ENCODE peak calls at places on chromosomes 7 and 10, in seven cellular contexts. S is mucosa of gallbladder; A is NCI-H1694 treated with DMSO at 0.1 percent for 48 hours; D is NCI-H2107; Y is ELR; L is activated naive CD8-positive, alpha-beta T cell treated with anti-CD3 and anti-CD28 coated beads, Interleukin-2, amount 50 U/mL, for 24 hours; W is neural progenitor cell. J is an unnamed sample.

GRCh38 chr10:86673827-86674581 is 5.7 kb downstream of the LDB3 start:
- DNase-seq in S (no peak), A (peak), D (no peak), Y (no peak), L (no peak), W (peak), J (no peak)

GRCh38 chr7:157271991-157272324 is 64.8 kb upstream of the DNAJB6 start:
- DNase-seq in S (peak), A (no peak), D (peak), Y (peak), L (no peak), W (no peak), J (no peak)

GRCh38 chr10:99708428-99709010 is 23.4 kb downstream of the COX15 start:
- DNase-seq in S (no peak), A (no peak), D (no peak), Y (no peak), L (no peak), W (no peak), J (no peak)

GRCh38 chr10:69768386-69768785 is 33.3 kb upstream of the COL13A1 start:
- DNase-seq in S (no peak), A (no peak), D (no peak), Y (no peak), L (no peak), W (no peak), J (no peak)

GRCh38 chr7:99437946-99438572 is 539 bp downstream of the PTCD1 start:
- DNase-seq in S (no peak), A (no peak), D (no peak), Y (peak), L (no peak), W (no peak), J (no peak)

GRCh38 chr7:140478361-140479061 is 794 bp downstream of the MKRN1 start:
- DNase-seq in S (peak), A (no peak), D (peak), Y (peak), L (peak), W (peak), J (peak)

GRCh38 chr7:29879609-29880008 is 73.3 kb downstream of the WIPF3 start:
- DNase-seq in S (no peak), A (no peak), D (no peak), Y (peak), L (peak), W (no peak), J (no peak)

GRCh38 chr7:1256621-1257020 is 23.9 kb downstream of the UNCX start:
- DNase-seq in S (no peak), A (no peak), D (no peak), Y (no peak), L (no peak), W (no peak), J (no peak)

GRCh38 chr10:5832946-5833345 is 19.7 kb upstream of the GDI2 start:
- DNase-seq in S (peak), A (no peak), D (no peak), Y (no peak), L (no peak), W (no peak), J (no peak)

GRCh38 chr7:92722541-92722940 is 113.8 kb downstream of the CDK6 start:
- DNase-seq in S (no peak), A (no peak), D (no peak), Y (peak), L (no peak), W (no peak), J (no peak)

GRCh38 chr10:37680716-37681616 is 176.4 kb downstream of the ZNF248 start:
- DNase-seq in S (no peak), A (no peak), D (no peak), Y (no peak), L (no peak), W (no peak), J (no peak)

GRCh38 chr7:45120-46090 is 147.0 kb upstream of the FAM20C start:
- DNase-seq in S (no peak), A (no peak), D (no peak), Y (no peak), L (no peak), W (no peak), J (no peak)

GRCh38 chr10:377228-377627 is 242.0 kb downstream of the ZMYND11 start:
- DNase-seq in S (no peak), A (no peak), D (no peak), Y (no peak), L (no peak), W (no peak), J (no peak)

GRCh38 chr10:132056663-132057062 is 9.1 kb upstream of the JAKMIP3 start:
- DNase-seq in S (no peak), A (no peak), D (no peak), Y (no peak), L (no peak), W (no peak), J (no peak)

GRCh38 chr7:32206488-32206887 is 136.3 kb upstream of the PDE1C start:
- DNase-seq in S (no peak), A (no peak), D (no peak), Y (no peak), L (no peak), W (no peak), J (no peak)

GRCh38 chr10:108421256-108421655 is 1256.8 kb upstream of the SORCS1 start:
- DNase-seq in S (no peak), A (no peak), D (no peak), Y (no peak), L (no peak), W (no peak), J (no peak)

GRCh38 chr10:131617113-131617877 is 283.5 kb upstream of the PPP2R2D start:
- DNase-seq in S (no peak), A (no peak), D (no peak), Y (no peak), L (no peak), W (peak), J (no peak)

GRCh38 chr7:2231992-2232765 is 566 bp downstream of the MAD1L1 start:
- DNase-seq in S (no peak), A (no peak), D (no peak), Y (peak), L (peak), W (peak), J (no peak)

GRCh38 chr10:110706690-110707098 is 62.6 kb downstream of the RBM20 start:
- DNase-seq in S (no peak), A (no peak), D (no peak), Y (peak), L (no peak), W (peak), J (no peak)

GRCh38 chr10:44281662-44282061 is 103.2 kb downstream of the CXCL12 start:
- DNase-seq in S (no peak), A (no peak), D (no peak), Y (no peak), L (no peak), W (no peak), J (no peak)

GRCh38 chr7:43756368-43757072 is 2.0 kb upstream of the BLVRA start:
- DNase-seq in S (peak), A (no peak), D (no peak), Y (peak), L (no peak), W (no peak), J (no peak)

GRCh38 chr7:3461923-3462322 is 160.9 kb downstream of the SDK1 start:
- DNase-seq in S (no peak), A (no peak), D (no peak), Y (no peak), L (peak), W (no peak), J (no peak)

GRCh38 chr7:98864726-98865420 is 4.9 kb downstream of the TMEM130 start:
- DNase-seq in S (no peak), A (no peak), D (no peak), Y (no peak), L (no peak), W (no peak), J (no peak)

GRCh38 chr7:21504021-21504420 is 38.8 kb upstream of the DNAH11 start:
- DNase-seq in S (no peak), A (no peak), D (no peak), Y (no peak), L (no peak), W (no peak), J (no peak)

J was measured in stimulated activated naive B cell treated with anti-CD40 and anti-IgM and Interleukin-4, amounts not matched to agents 10 μg/mL and 1 μg/mL and 100 μg/mL, for 72 hours.